ENCODE peak calls at places on chromosomes 4 and X, in four cellular contexts. I is NCI-H2029; Y is activated CD4-positive, alpha-beta T cell treated with anti-CD3 and anti-CD28 coated beads for 1 hour; J is activated T-helper 1 cell treated with anti-CD3 and anti-CD28 coated beads, Interleukin-12 subunit alpha, Interleukin-12 subunit beta, Interleukin-2, Interleukin-4 antibody, amounts not matched to agents 30 ng/mL and 10 ng/mL and 1 ng/mL, durations not matched to agents 14 hours and 24 hours and 36 hours. V is an unnamed sample.
A peak's percentile ranks its signal among the peaks of the same experiment; 100 is the strongest.

GRCh38 chr4:8351931-8352367 is 82.4 kb downstream of the HTRA3 start:
- DNase-seq in I (peak; percentile 32), Y (no peak), J (no peak), V (no peak)

GRCh38 chrX:72169008-72169728 is 12.4 kb upstream of the PIN4 start:
- DNase-seq in I (peak; percentile 8), Y (peak; percentile 8), J (peak; percentile 6), V (no peak)

GRCh38 chrX:110678591-110678990 is 117.0 kb downstream of the CHRDL1 start:
- DNase-seq in I (no peak), Y (no peak), J (no peak), V (no peak)

GRCh38 chr4:188958346-188958745 is 819.1 kb downstream of the TRIML1 start:
- DNase-seq in I (no peak), Y (no peak), J (no peak), V (no peak)

GRCh38 chrX:141879616-141880015 is 24.1 kb upstream of the MAGEC1 start:
- DNase-seq in I (no peak), Y (no peak), J (no peak), V (no peak)

GRCh38 chr4:108398326-108398725 is 222.1 kb upstream of the RPL34 start:
- DNase-seq in I (no peak), Y (no peak), J (no peak), V (no peak)

GRCh38 chr4:16757080-16757521 is 141.3 kb downstream of the LDB2 start:
- DNase-seq in I (no peak), Y (no peak), J (no peak), V (no peak)

GRCh38 chr4:38781854-38782261 is 932 bp downstream of the TLR10 start:
- DNase-seq in I (no peak), Y (no peak), J (no peak), V (no peak)

GRCh38 chrX:48466696-48467095 is 3.4 kb downstream of the SLC38A5 start:
- DNase-seq in I (no peak), Y (no peak), J (no peak), V (no peak)

GRCh38 chr4:14504162-14504561 is 498.1 kb upstream of the CPEB2 start:
- DNase-seq in I (no peak), Y (no peak), J (no peak), V (no peak)

GRCh38 chr4:102867278-102868152 is 1.3 kb upstream of the CISD2 start:
- DNase-seq in I (no peak), Y (no peak), J (no peak), V (no peak)

GRCh38 chr4:83473966-83474365 is 10.9 kb downstream of the ABRAXAS1 start:
- DNase-seq in I (no peak), Y (no peak), J (no peak), V (no peak)

GRCh38 chr4:173509031-173510001 is 20.7 kb downstream of the HAND2 start:
- DNase-seq in I (no peak), Y (no peak), J (no peak), V (no peak)

GRCh38 chr4:54063737-54064316 is 578 bp downstream of the CHIC2 start:
- DNase-seq in I (no peak), Y (peak; percentile 8), J (peak; percentile 23), V (peak; percentile 13)

GRCh38 chr4:15158410-15159091 is 156.3 kb downstream of the CPEB2 start:
- DNase-seq in I (no peak), Y (no peak), J (no peak), V (no peak)

GRCh38 chrX:153844509-153845082 is 14.3 kb upstream of the PDZD4 start:
- DNase-seq in I (no peak), Y (no peak), J (no peak), V (no peak)

GRCh38 chrX:152927858-152928760 is 30.2 kb downstream of the ZNF185 start:
- DNase-seq in I (no peak), Y (no peak), J (no peak), V (no peak)

V was measured in stimulated activated CD8-positive, alpha-beta memory T cell treated with anti-CD3 and anti-CD28 coated beads, Interleukin-12 subunit alpha, Interleukin-12 subunit beta, amount 100 ng/mL, for 4 hours.